ENCODE peak calls at places on chromosomes 1 and 21, in four cellular contexts. One of them, this sample, is unnamed.

GRCh38 chr21:15604424-15604823 is 125.4 kb upstream of the USP25 start:
- DNase-seq in endodermal cell: no peak
- DNase-seq in Calu3: peak
- DNase-seq in stimulated activated CD4-positive, alpha-beta T cell treated with anti-CD3 and anti-CD28 coated beads, Interleukin-4, amount 100 ng/mL, for 4 hours: no peak
- DNase-seq in this sample: no peak

GRCh38 chr1:64691631-64692030 is 53.2 kb upstream of the RAVER2 start:
- DNase-seq in stimulated activated CD4-positive, alpha-beta T cell treated with anti-CD3 and anti-CD28 coated beads, Interleukin-4, amount 100 ng/mL, for 4 hours: no peak
- DNase-seq in Calu3: no peak
- DNase-seq in endodermal cell: no peak
- DNase-seq in this sample: no peak

GRCh38 chr21:45329261-45330074 is 41.8 kb upstream of the POFUT2 start:
- DNase-seq in stimulated activated CD4-positive, alpha-beta T cell treated with anti-CD3 and anti-CD28 coated beads, Interleukin-4, amount 100 ng/mL, for 4 hours: no peak
- DNase-seq in endodermal cell: peak
- DNase-seq in Calu3: peak
- DNase-seq in this sample: peak

GRCh38 chr1:221611930-221612777 is 129.7 kb downstream of the DUSP10 start:
- DNase-seq in stimulated activated CD4-positive, alpha-beta T cell treated with anti-CD3 and anti-CD28 coated beads, Interleukin-4, amount 100 ng/mL, for 4 hours: no peak
- DNase-seq in Calu3: peak
- DNase-seq in endodermal cell: peak
- DNase-seq in this sample: no peak

GRCh38 chr1:230299148-230300006 is 126.8 kb downstream of the PGBD5 start:
- DNase-seq in Calu3: no peak
- DNase-seq in stimulated activated CD4-positive, alpha-beta T cell treated with anti-CD3 and anti-CD28 coated beads, Interleukin-4, amount 100 ng/mL, for 4 hours: no peak
- DNase-seq in endodermal cell: no peak
- DNase-seq in this sample: peak

GRCh38 chr1:154199563-154199879 is 6.6 kb downstream of the CFAP141 start:
- DNase-seq in endodermal cell: no peak
- DNase-seq in stimulated activated CD4-positive, alpha-beta T cell treated with anti-CD3 and anti-CD28 coated beads, Interleukin-4, amount 100 ng/mL, for 4 hours: no peak
- DNase-seq in Calu3: no peak
- DNase-seq in this sample: no peak

GRCh38 chr1:46084553-46085448 is 47.6 kb downstream of the PIK3R3 start:
- DNase-seq in stimulated activated CD4-positive, alpha-beta T cell treated with anti-CD3 and anti-CD28 coated beads, Interleukin-4, amount 100 ng/mL, for 4 hours: no peak
- DNase-seq in Calu3: no peak
- DNase-seq in endodermal cell: no peak
- DNase-seq in this sample: no peak

GRCh38 chr1:3169621-3170356 is 100.8 kb downstream of the PRDM16 start:
- DNase-seq in stimulated activated CD4-positive, alpha-beta T cell treated with anti-CD3 and anti-CD28 coated beads, Interleukin-4, amount 100 ng/mL, for 4 hours: no peak
- DNase-seq in endodermal cell: no peak
- DNase-seq in Calu3: no peak
- DNase-seq in this sample: peak

GRCh38 chr1:233587958-233588799 is 25.7 kb upstream of the KCNK1 start:
- DNase-seq in stimulated activated CD4-positive, alpha-beta T cell treated with anti-CD3 and anti-CD28 coated beads, Interleukin-4, amount 100 ng/mL, for 4 hours: no peak
- DNase-seq in endodermal cell: peak
- DNase-seq in Calu3: no peak
- DNase-seq in this sample: no peak

GRCh38 chr1:203777596-203777995 is 12.6 kb downstream of the LAX1 start:
- DNase-seq in Calu3: no peak
- DNase-seq in endodermal cell: no peak
- DNase-seq in stimulated activated CD4-positive, alpha-beta T cell treated with anti-CD3 and anti-CD28 coated beads, Interleukin-4, amount 100 ng/mL, for 4 hours: no peak
- DNase-seq in this sample: no peak

GRCh38 chr1:67748630-67749029 is 63.6 kb downstream of the GADD45A start:
- DNase-seq in endodermal cell: no peak
- DNase-seq in stimulated activated CD4-positive, alpha-beta T cell treated with anti-CD3 and anti-CD28 coated beads, Interleukin-4, amount 100 ng/mL, for 4 hours: no peak
- DNase-seq in Calu3: peak
- DNase-seq in this sample: peak

GRCh38 chr1:78092686-78093085 is 46.9 kb downstream of the GIPC2 start:
- DNase-seq in endodermal cell: no peak
- DNase-seq in stimulated activated CD4-positive, alpha-beta T cell treated with anti-CD3 and anti-CD28 coated beads, Interleukin-4, amount 100 ng/mL, for 4 hours: no peak
- DNase-seq in Calu3: no peak
- DNase-seq in this sample: peak

GRCh38 chr1:106755682-106756406 is 300.6 kb upstream of the PRMT6 start:
- DNase-seq in Calu3: peak
- DNase-seq in stimulated activated CD4-positive, alpha-beta T cell treated with anti-CD3 and anti-CD28 coated beads, Interleukin-4, amount 100 ng/mL, for 4 hours: no peak
- DNase-seq in endodermal cell: no peak
- DNase-seq in this sample: no peak

GRCh38 chr1:40311692-40312091 is 5.4 kb downstream of the COL9A2 start:
- DNase-seq in endodermal cell: no peak
- DNase-seq in stimulated activated CD4-positive, alpha-beta T cell treated with anti-CD3 and anti-CD28 coated beads, Interleukin-4, amount 100 ng/mL, for 4 hours: no peak
- DNase-seq in Calu3: no peak
- DNase-seq in this sample: no peak

GRCh38 chr1:23555949-23556640 is 3.2 kb downstream of the ID3 start:
- DNase-seq in stimulated activated CD4-positive, alpha-beta T cell treated with anti-CD3 and anti-CD28 coated beads, Interleukin-4, amount 100 ng/mL, for 4 hours: no peak
- DNase-seq in endodermal cell: peak
- DNase-seq in Calu3: no peak
- DNase-seq in this sample: peak

GRCh38 chr1:192067360-192067759 is 90.9 kb upstream of the RGS18 start:
- DNase-seq in endodermal cell: peak
- DNase-seq in Calu3: no peak
- DNase-seq in stimulated activated CD4-positive, alpha-beta T cell treated with anti-CD3 and anti-CD28 coated beads, Interleukin-4, amount 100 ng/mL, for 4 hours: no peak
- DNase-seq in this sample: no peak

GRCh38 chr21:33273044-33273443 is 6.9 kb downstream of the IL10RB start:
- DNase-seq in Calu3: no peak
- DNase-seq in endodermal cell: no peak
- DNase-seq in stimulated activated CD4-positive, alpha-beta T cell treated with anti-CD3 and anti-CD28 coated beads, Interleukin-4, amount 100 ng/mL, for 4 hours: no peak
- DNase-seq in this sample: no peak

GRCh38 chr1:218499021-218499691 is 154.0 kb downstream of the TGFB2 start:
- DNase-seq in stimulated activated CD4-positive, alpha-beta T cell treated with anti-CD3 and anti-CD28 coated beads, Interleukin-4, amount 100 ng/mL, for 4 hours: no peak
- DNase-seq in Calu3: no peak
- DNase-seq in endodermal cell: no peak
- DNase-seq in this sample: peak

GRCh38 chr1:65260851-65261473 is 48.4 kb upstream of the DNAJC6 start:
- DNase-seq in endodermal cell: no peak
- DNase-seq in stimulated activated CD4-positive, alpha-beta T cell treated with anti-CD3 and anti-CD28 coated beads, Interleukin-4, amount 100 ng/mL, for 4 hours: no peak
- DNase-seq in Calu3: no peak
- DNase-seq in this sample: no peak

GRCh38 chr1:155206891-155207577 is 663 bp downstream of the THBS3 start:
- DNase-seq in endodermal cell: peak
- DNase-seq in stimulated activated CD4-positive, alpha-beta T cell treated with anti-CD3 and anti-CD28 coated beads, Interleukin-4, amount 100 ng/mL, for 4 hours: peak
- DNase-seq in Calu3: peak
- DNase-seq in this sample: peak

GRCh38 chr1:16151200-16151708 is 4.6 kb downstream of the EPHA2 start:
- DNase-seq in stimulated activated CD4-positive, alpha-beta T cell treated with anti-CD3 and anti-CD28 coated beads, Interleukin-4, amount 100 ng/mL, for 4 hours: no peak
- DNase-seq in endodermal cell: peak
- DNase-seq in Calu3: no peak
- DNase-seq in this sample: no peak

GRCh38 chr1:205512059-205513045 is 7.9 kb downstream of the CDK18 start:
- DNase-seq in stimulated activated CD4-positive, alpha-beta T cell treated with anti-CD3 and anti-CD28 coated beads, Interleukin-4, amount 100 ng/mL, for 4 hours: no peak
- DNase-seq in Calu3: no peak
- DNase-seq in endodermal cell: no peak
- DNase-seq in this sample: peak

GRCh38 chr1:38716229-38716628 is 143.3 kb downstream of the RRAGC start:
- DNase-seq in stimulated activated CD4-positive, alpha-beta T cell treated with anti-CD3 and anti-CD28 coated beads, Interleukin-4, amount 100 ng/mL, for 4 hours: no peak
- DNase-seq in endodermal cell: no peak
- DNase-seq in Calu3: no peak
- DNase-seq in this sample: no peak

GRCh38 chr1:36088265-36088576 is 471 bp upstream of the ADPRS start:
- DNase-seq in Calu3: no peak
- DNase-seq in stimulated activated CD4-positive, alpha-beta T cell treated with anti-CD3 and anti-CD28 coated beads, Interleukin-4, amount 100 ng/mL, for 4 hours: no peak
- DNase-seq in endodermal cell: no peak
- DNase-seq in this sample: no peak

GRCh38 chr1:225882699-225883615 is 777 bp upstream of the TMEM63A start:
- DNase-seq in endodermal cell: peak
- DNase-seq in stimulated activated CD4-positive, alpha-beta T cell treated with anti-CD3 and anti-CD28 coated beads, Interleukin-4, amount 100 ng/mL, for 4 hours: peak
- DNase-seq in Calu3: peak
- DNase-seq in this sample: peak

This sample was measured in small intestine.